ENCODE peak calls at places on chromosomes 16 and 17, in ten cellular contexts. One of them, this sample, is unnamed.

GRCh38 chr16:13503960-13504635 is 415.9 kb upstream of the ERCC4 start:
- DNase-seq in cardiac fibroblast: no peak
- DNase-seq in GM12878: no peak
- DNase-seq in heart right ventricle: no peak
- DNase-seq in mucosa of descending colon: no peak
- DNase-seq in lower lobe of right lung: no peak
- DNase-seq in neural crest cell: no peak
- DNase-seq in colonic mucosa: no peak
- DNase-seq in CD8-positive, alpha-beta T cell: no peak
- DNase-seq in brain microvascular endothelial cell: no peak
- DNase-seq in this sample: no peak

GRCh38 chr17:72077326-72077960 is 43.4 kb upstream of the SOX9 start:
- DNase-seq in cardiac fibroblast: no peak
- DNase-seq in GM12878: no peak
- DNase-seq in heart right ventricle: no peak
- DNase-seq in mucosa of descending colon: no peak
- DNase-seq in lower lobe of right lung: no peak
- DNase-seq in neural crest cell: no peak
- DNase-seq in colonic mucosa: no peak
- DNase-seq in CD8-positive, alpha-beta T cell: no peak
- DNase-seq in brain microvascular endothelial cell: no peak
- DNase-seq in this sample: no peak

GRCh38 chr17:44084131-44084538 is 13.6 kb downstream of the G6PC3 start:
- DNase-seq in cardiac fibroblast: no peak
- DNase-seq in GM12878: no peak
- DNase-seq in heart right ventricle: no peak
- DNase-seq in mucosa of descending colon: peak
- DNase-seq in lower lobe of right lung: no peak
- DNase-seq in neural crest cell: no peak
- DNase-seq in colonic mucosa: peak
- DNase-seq in CD8-positive, alpha-beta T cell: no peak
- DNase-seq in brain microvascular endothelial cell: no peak
- DNase-seq in this sample: no peak

GRCh38 chr16:89700649-89701424 is 668 bp downstream of the SPATA2L start:
- DNase-seq in cardiac fibroblast: peak
- DNase-seq in GM12878: no peak
- DNase-seq in heart right ventricle: no peak
- DNase-seq in mucosa of descending colon: peak
- DNase-seq in lower lobe of right lung: peak
- DNase-seq in neural crest cell: no peak
- DNase-seq in colonic mucosa: peak
- DNase-seq in CD8-positive, alpha-beta T cell: peak
- DNase-seq in brain microvascular endothelial cell: no peak
- DNase-seq in this sample: peak

GRCh38 chr16:4936181-4936990 is 562 bp downstream of the PPL start:
- DNase-seq in cardiac fibroblast: peak
- DNase-seq in GM12878: no peak
- DNase-seq in heart right ventricle: no peak
- DNase-seq in mucosa of descending colon: peak
- DNase-seq in lower lobe of right lung: peak
- DNase-seq in neural crest cell: no peak
- DNase-seq in colonic mucosa: peak
- DNase-seq in CD8-positive, alpha-beta T cell: no peak
- DNase-seq in brain microvascular endothelial cell: no peak
- DNase-seq in this sample: no peak

GRCh38 chr17:2844386-2844785 is 48.1 kb downstream of the RAP1GAP2 start:
- DNase-seq in cardiac fibroblast: no peak
- DNase-seq in GM12878: no peak
- DNase-seq in heart right ventricle: no peak
- DNase-seq in mucosa of descending colon: no peak
- DNase-seq in lower lobe of right lung: no peak
- DNase-seq in neural crest cell: no peak
- DNase-seq in colonic mucosa: no peak
- DNase-seq in CD8-positive, alpha-beta T cell: no peak
- DNase-seq in brain microvascular endothelial cell: no peak
- DNase-seq in this sample: no peak

GRCh38 chr16:842061-842476 is 41.5 kb upstream of the GNG13 start:
- DNase-seq in cardiac fibroblast: peak
- DNase-seq in GM12878: no peak
- DNase-seq in heart right ventricle: no peak
- DNase-seq in mucosa of descending colon: no peak
- DNase-seq in lower lobe of right lung: no peak
- DNase-seq in neural crest cell: no peak
- DNase-seq in colonic mucosa: no peak
- DNase-seq in CD8-positive, alpha-beta T cell: no peak
- DNase-seq in brain microvascular endothelial cell: peak
- DNase-seq in this sample: no peak

GRCh38 chr17:57274162-57274561 is 17.8 kb downstream of the MSI2 start:
- DNase-seq in cardiac fibroblast: no peak
- DNase-seq in GM12878: no peak
- DNase-seq in heart right ventricle: no peak
- DNase-seq in mucosa of descending colon: no peak
- DNase-seq in lower lobe of right lung: no peak
- DNase-seq in neural crest cell: no peak
- DNase-seq in colonic mucosa: no peak
- DNase-seq in CD8-positive, alpha-beta T cell: no peak
- DNase-seq in brain microvascular endothelial cell: no peak
- DNase-seq in this sample: no peak

GRCh38 chr17:56359518-56359917 is 206.2 kb downstream of the ANKFN1 start:
- DNase-seq in cardiac fibroblast: no peak
- DNase-seq in GM12878: no peak
- DNase-seq in heart right ventricle: no peak
- DNase-seq in mucosa of descending colon: no peak
- DNase-seq in lower lobe of right lung: no peak
- DNase-seq in neural crest cell: no peak
- DNase-seq in colonic mucosa: no peak
- DNase-seq in CD8-positive, alpha-beta T cell: no peak
- DNase-seq in brain microvascular endothelial cell: no peak
- DNase-seq in this sample: no peak

GRCh38 chr16:2194852-2195315 is 1.5 kb downstream of the CASKIN1 start:
- DNase-seq in cardiac fibroblast: peak
- DNase-seq in GM12878: peak
- DNase-seq in heart right ventricle: no peak
- DNase-seq in mucosa of descending colon: peak
- DNase-seq in lower lobe of right lung: no peak
- DNase-seq in neural crest cell: no peak
- DNase-seq in colonic mucosa: peak
- DNase-seq in CD8-positive, alpha-beta T cell: peak
- DNase-seq in brain microvascular endothelial cell: peak
- DNase-seq in this sample: no peak

GRCh38 chr17:56681561-56682266 is 88.2 kb downstream of the NOG start:
- DNase-seq in cardiac fibroblast: peak
- DNase-seq in GM12878: no peak
- DNase-seq in heart right ventricle: no peak
- DNase-seq in mucosa of descending colon: no peak
- DNase-seq in lower lobe of right lung: no peak
- DNase-seq in neural crest cell: no peak
- DNase-seq in colonic mucosa: no peak
- DNase-seq in CD8-positive, alpha-beta T cell: no peak
- DNase-seq in brain microvascular endothelial cell: peak
- DNase-seq in this sample: no peak

GRCh38 chr17:65474658-65475057 is 86.8 kb downstream of the AXIN2 start:
- DNase-seq in cardiac fibroblast: no peak
- DNase-seq in GM12878: no peak
- DNase-seq in heart right ventricle: no peak
- DNase-seq in mucosa of descending colon: no peak
- DNase-seq in lower lobe of right lung: no peak
- DNase-seq in neural crest cell: no peak
- DNase-seq in colonic mucosa: no peak
- DNase-seq in CD8-positive, alpha-beta T cell: no peak
- DNase-seq in brain microvascular endothelial cell: no peak
- DNase-seq in this sample: no peak

GRCh38 chr16:71807905-71808592 is 585 bp downstream of the AP1G1 start:
- DNase-seq in cardiac fibroblast: peak
- DNase-seq in GM12878: no peak
- DNase-seq in heart right ventricle: no peak
- DNase-seq in mucosa of descending colon: peak
- DNase-seq in lower lobe of right lung: no peak
- DNase-seq in neural crest cell: no peak
- DNase-seq in colonic mucosa: peak
- DNase-seq in CD8-positive, alpha-beta T cell: no peak
- DNase-seq in brain microvascular endothelial cell: peak
- DNase-seq in this sample: no peak

GRCh38 chr16:67733734-67734470 is 14.8 kb upstream of the GFOD2 start:
- DNase-seq in cardiac fibroblast: no peak
- DNase-seq in GM12878: no peak
- DNase-seq in heart right ventricle: no peak
- DNase-seq in mucosa of descending colon: no peak
- DNase-seq in lower lobe of right lung: peak
- DNase-seq in neural crest cell: no peak
- DNase-seq in colonic mucosa: no peak
- DNase-seq in CD8-positive, alpha-beta T cell: no peak
- DNase-seq in brain microvascular endothelial cell: no peak
- DNase-seq in this sample: peak

GRCh38 chr16:74984194-74984669 is 691 bp downstream of the WDR59 start:
- DNase-seq in cardiac fibroblast: peak
- DNase-seq in GM12878: no peak
- DNase-seq in heart right ventricle: no peak
- DNase-seq in mucosa of descending colon: no peak
- DNase-seq in lower lobe of right lung: no peak
- DNase-seq in neural crest cell: no peak
- DNase-seq in colonic mucosa: no peak
- DNase-seq in CD8-positive, alpha-beta T cell: peak
- DNase-seq in brain microvascular endothelial cell: peak
- DNase-seq in this sample: no peak

GRCh38 chr17:57045868-57046671 is 39.0 kb upstream of the AKAP1 start:
- DNase-seq in cardiac fibroblast: no peak
- DNase-seq in GM12878: no peak
- DNase-seq in heart right ventricle: no peak
- DNase-seq in mucosa of descending colon: no peak
- DNase-seq in lower lobe of right lung: peak
- DNase-seq in neural crest cell: no peak
- DNase-seq in colonic mucosa: no peak
- DNase-seq in CD8-positive, alpha-beta T cell: peak
- DNase-seq in brain microvascular endothelial cell: no peak
- DNase-seq in this sample: peak

GRCh38 chr16:14371778-14372431 is 258.2 kb downstream of the PARN start:
- DNase-seq in cardiac fibroblast: no peak
- DNase-seq in GM12878: no peak
- DNase-seq in heart right ventricle: no peak
- DNase-seq in mucosa of descending colon: no peak
- DNase-seq in lower lobe of right lung: no peak
- DNase-seq in neural crest cell: no peak
- DNase-seq in colonic mucosa: no peak
- DNase-seq in CD8-positive, alpha-beta T cell: no peak
- DNase-seq in brain microvascular endothelial cell: no peak
- DNase-seq in this sample: no peak

GRCh38 chr16:85681255-85681654 is 7.5 kb downstream of the GINS2 start:
- DNase-seq in cardiac fibroblast: no peak
- DNase-seq in GM12878: no peak
- DNase-seq in heart right ventricle: no peak
- DNase-seq in mucosa of descending colon: peak
- DNase-seq in lower lobe of right lung: peak
- DNase-seq in neural crest cell: no peak
- DNase-seq in colonic mucosa: no peak
- DNase-seq in CD8-positive, alpha-beta T cell: no peak
- DNase-seq in brain microvascular endothelial cell: no peak
- DNase-seq in this sample: no peak

GRCh38 chr17:49508061-49508865 is 13.2 kb downstream of the NGFR start:
- DNase-seq in cardiac fibroblast: peak
- DNase-seq in GM12878: no peak
- DNase-seq in heart right ventricle: no peak
- DNase-seq in mucosa of descending colon: no peak
- DNase-seq in lower lobe of right lung: no peak
- DNase-seq in neural crest cell: no peak
- DNase-seq in colonic mucosa: no peak
- DNase-seq in CD8-positive, alpha-beta T cell: no peak
- DNase-seq in brain microvascular endothelial cell: no peak
- DNase-seq in this sample: no peak

GRCh38 chr16:48157794-48158193 is 2.0 kb upstream of the ABCC12 start:
- DNase-seq in cardiac fibroblast: no peak
- DNase-seq in GM12878: no peak
- DNase-seq in heart right ventricle: no peak
- DNase-seq in mucosa of descending colon: no peak
- DNase-seq in lower lobe of right lung: no peak
- DNase-seq in neural crest cell: no peak
- DNase-seq in colonic mucosa: no peak
- DNase-seq in CD8-positive, alpha-beta T cell: no peak
- DNase-seq in brain microvascular endothelial cell: no peak
- DNase-seq in this sample: no peak
- TF ChIP-seq CTCF in cardiac fibroblast: no peak
- TF ChIP-seq CTCF in GM12878: no peak
- TF ChIP-seq CTCF in heart right ventricle: no peak
- TF ChIP-seq CTCF in mucosa of descending colon: no peak
- TF ChIP-seq CTCF in lower lobe of right lung: no peak
- TF ChIP-seq CTCF in neural crest cell: no peak
- TF ChIP-seq CTCF in colonic mucosa: no peak
- TF ChIP-seq CTCF in CD8-positive, alpha-beta T cell: no peak
- TF ChIP-seq CTCF in brain microvascular endothelial cell: no peak
- TF ChIP-seq CTCF in this sample: no peak

GRCh38 chr16:25065899-25066298 is 45.6 kb upstream of the LCMT1 start:
- DNase-seq in cardiac fibroblast: no peak
- DNase-seq in GM12878: no peak
- DNase-seq in heart right ventricle: no peak
- DNase-seq in mucosa of descending colon: peak
- DNase-seq in lower lobe of right lung: no peak
- DNase-seq in neural crest cell: no peak
- DNase-seq in colonic mucosa: no peak
- DNase-seq in CD8-positive, alpha-beta T cell: no peak
- DNase-seq in brain microvascular endothelial cell: no peak
- DNase-seq in this sample: no peak
- TF ChIP-seq CTCF in cardiac fibroblast: no peak
- TF ChIP-seq CTCF in GM12878: peak
- TF ChIP-seq CTCF in heart right ventricle: no peak
- TF ChIP-seq CTCF in mucosa of descending colon: no peak
- TF ChIP-seq CTCF in lower lobe of right lung: no peak
- TF ChIP-seq CTCF in neural crest cell: no peak
- TF ChIP-seq CTCF in colonic mucosa: no peak
- TF ChIP-seq CTCF in CD8-positive, alpha-beta T cell: no peak
- TF ChIP-seq CTCF in brain microvascular endothelial cell: no peak
- TF ChIP-seq CTCF in this sample: no peak

GRCh38 chr16:69435977-69436729 is 11.7 kb downstream of the CYB5B start:
- DNase-seq in cardiac fibroblast: peak
- DNase-seq in GM12878: no peak
- DNase-seq in heart right ventricle: no peak
- DNase-seq in mucosa of descending colon: no peak
- DNase-seq in lower lobe of right lung: no peak
- DNase-seq in neural crest cell: no peak
- DNase-seq in colonic mucosa: no peak
- DNase-seq in CD8-positive, alpha-beta T cell: no peak
- DNase-seq in brain microvascular endothelial cell: no peak
- DNase-seq in this sample: no peak
- TF ChIP-seq CTCF in cardiac fibroblast: no peak
- TF ChIP-seq CTCF in GM12878: no peak
- TF ChIP-seq CTCF in heart right ventricle: no peak
- TF ChIP-seq CTCF in mucosa of descending colon: no peak
- TF ChIP-seq CTCF in lower lobe of right lung: no peak
- TF ChIP-seq CTCF in neural crest cell: no peak
- TF ChIP-seq CTCF in colonic mucosa: no peak
- TF ChIP-seq CTCF in CD8-positive, alpha-beta T cell: no peak
- TF ChIP-seq CTCF in brain microvascular endothelial cell: no peak
- TF ChIP-seq CTCF in this sample: no peak

GRCh38 chr17:76593338-76593737 is 7.7 kb upstream of the ST6GALNAC2 start:
- DNase-seq in cardiac fibroblast: no peak
- DNase-seq in GM12878: no peak
- DNase-seq in heart right ventricle: no peak
- DNase-seq in mucosa of descending colon: no peak
- DNase-seq in lower lobe of right lung: no peak
- DNase-seq in neural crest cell: no peak
- DNase-seq in colonic mucosa: no peak
- DNase-seq in CD8-positive, alpha-beta T cell: no peak
- DNase-seq in brain microvascular endothelial cell: no peak
- DNase-seq in this sample: no peak
- TF ChIP-seq CTCF in cardiac fibroblast: no peak
- TF ChIP-seq CTCF in GM12878: no peak
- TF ChIP-seq CTCF in heart right ventricle: no peak
- TF ChIP-seq CTCF in mucosa of descending colon: no peak
- TF ChIP-seq CTCF in lower lobe of right lung: no peak
- TF ChIP-seq CTCF in neural crest cell: no peak
- TF ChIP-seq CTCF in colonic mucosa: no peak
- TF ChIP-seq CTCF in CD8-positive, alpha-beta T cell: no peak
- TF ChIP-seq CTCF in brain microvascular endothelial cell: no peak
- TF ChIP-seq CTCF in this sample: no peak

This sample was measured in chondrocyte.